ENCODE peak calls at places on chromosomes 6 and 20, in ten cellular contexts. K is AG10803; E is activated CD4-positive, alpha-beta T cell treated with anti-CD3 and anti-CD28 coated beads, Interleukin-2, amount 10 ng/mL, durations not matched to agents 7 days and 5 days; L is mesendoderm; B is SJSA1; X is right cardiac atrium; S is IMR-90; C is GM13977; A is NCI-H524; W is fibroblast of the conjunctiva. Z is an unnamed sample.

GRCh38 chr6:145963216-145964068 is 716 bp downstream of the SHPRH start:
- DNase-seq in K (peak), E (peak), L (peak), B (peak), X (peak), S (peak), C (peak), A (peak), W (no peak), Z (peak)

GRCh38 chr6:31070711-31071197 is 41.6 kb downstream of the C6orf15 start:
- DNase-seq in K (peak), E (no peak), L (peak), B (peak), X (peak), S (peak), C (no peak), A (peak), W (peak), Z (peak)

GRCh38 chr6:139839506-139840156 is 465.2 kb upstream of the CITED2 start:
- DNase-seq in K (peak), E (no peak), L (no peak), B (no peak), X (peak), S (no peak), C (no peak), A (no peak), W (no peak), Z (peak)

GRCh38 chr6:21003780-21004541 is 469.7 kb downstream of the CDKAL1 start:
- DNase-seq in K (peak), E (no peak), L (no peak), B (no peak), X (no peak), S (peak), C (peak), A (peak), W (peak), Z (peak)

GRCh38 chr6:32462609-32463008 is 22.9 kb downstream of the HLA-DRA start:
- DNase-seq in K (no peak), E (no peak), L (no peak), B (no peak), X (no peak), S (no peak), C (peak), A (no peak), W (no peak), Z (no peak)

GRCh38 chr6:45710304-45710821 is 305.3 kb downstream of the CLIC5 start:
- DNase-seq in K (peak), E (peak), L (no peak), B (peak), X (no peak), S (peak), C (peak), A (no peak), W (no peak), Z (peak)

GRCh38 chr6:47159763-47160162 is 117.6 kb upstream of the ADGRF1 start:
- DNase-seq in K (no peak), E (no peak), L (no peak), B (no peak), X (no peak), S (no peak), C (no peak), A (no peak), W (no peak), Z (no peak)

GRCh38 chr6:14799928-14800327 is 445.9 kb upstream of the JARID2 start:
- DNase-seq in K (peak), E (peak), L (peak), B (no peak), X (peak), S (peak), C (peak), A (peak), W (peak), Z (peak)

GRCh38 chr20:1423625-1424106 is 30.8 kb upstream of the FKBP1A start:
- DNase-seq in K (peak), E (peak), L (peak), B (peak), X (peak), S (peak), C (no peak), A (peak), W (peak), Z (peak)

GRCh38 chr20:59463541-59463940 is 140.8 kb upstream of the PHACTR3 start:
- DNase-seq in K (no peak), E (no peak), L (no peak), B (no peak), X (no peak), S (no peak), C (no peak), A (peak), W (no peak), Z (no peak)

GRCh38 chr6:45478235-45478634 is 100.5 kb upstream of the SUPT3H start:
- DNase-seq in K (peak), E (no peak), L (no peak), B (no peak), X (no peak), S (peak), C (no peak), A (no peak), W (no peak), Z (peak)

GRCh38 chr6:157270308-157270707 is 53.0 kb downstream of the TMEM242 start:
- DNase-seq in K (no peak), E (no peak), L (no peak), B (no peak), X (no peak), S (no peak), C (no peak), A (no peak), W (no peak), Z (no peak)

GRCh38 chr20:33104336-33104735 is 24.9 kb downstream of the BPIFB4 start:
- DNase-seq in K (no peak), E (no peak), L (no peak), B (no peak), X (no peak), S (no peak), C (no peak), A (no peak), W (no peak), Z (no peak)

GRCh38 chr6:88512951-88513350 is 346.8 kb upstream of the CNR1 start:
- DNase-seq in K (no peak), E (no peak), L (no peak), B (no peak), X (no peak), S (no peak), C (no peak), A (no peak), W (no peak), Z (no peak)

GRCh38 chr20:37505263-37506165 is 15.5 kb upstream of the NNAT start:
- DNase-seq in K (no peak), E (no peak), L (no peak), B (no peak), X (no peak), S (no peak), C (no peak), A (peak), W (no peak), Z (no peak)

GRCh38 chr20:47676219-47676721 is 109.0 kb downstream of the SULF2 start:
- DNase-seq in K (no peak), E (no peak), L (peak), B (no peak), X (no peak), S (no peak), C (no peak), A (no peak), W (no peak), Z (no peak)

GRCh38 chr6:73631849-73632248 is 21.9 kb downstream of the SLC17A5 start:
- DNase-seq in K (peak), E (no peak), L (no peak), B (no peak), X (no peak), S (peak), C (no peak), A (no peak), W (no peak), Z (peak)

GRCh38 chr6:149246691-149247384 is 70.7 kb upstream of the TAB2 start:
- DNase-seq in K (no peak), E (no peak), L (no peak), B (no peak), X (peak), S (no peak), C (peak), A (no peak), W (no peak), Z (no peak)

Z was measured in EL.